ENCODE peak calls at places on chromosomes 13 and 19, in six cellular contexts. T, R, L, F, S and N are unnamed samples.
A peak's percentile ranks its signal among the peaks of the same experiment; 100 is the strongest.

GRCh38 chr19:3276341-3276799 is 51.9 kb downstream of the CELF5 start:
- DNase-seq in L (peak; percentile 77), S (no peak), F (no peak), T (no peak), R (no peak), N (no peak)

GRCh38 chr13:47326061-47326460 is 429.2 kb upstream of the HTR2A start:
- DNase-seq in L (no peak), F (peak; percentile 40), S (no peak), R (no peak), T (no peak), N (no peak)

GRCh38 chr19:10007366-10007765 is 2.9 kb downstream of the COL5A3 start:
- DNase-seq in F (peak; percentile 6), L (no peak), S (peak; percentile 76), R (no peak), T (no peak), N (no peak)

GRCh38 chr19:3520166-3521103 is 14.3 kb downstream of the FZR1 start:
- DNase-seq in F (no peak), T (no peak), R (no peak), L (peak; percentile 85), S (no peak), N (no peak)

GRCh38 chr19:53519431-53519830 is 18.5 kb upstream of the ZNF331 start:
- DNase-seq in R (no peak), F (no peak), L (no peak), S (no peak), T (no peak), N (no peak)

GRCh38 chr19:37095859-37096258 is 17.6 kb downstream of the ZNF420 start:
- DNase-seq in R (no peak), F (peak; percentile 8), T (no peak), L (no peak), S (no peak), N (no peak)

GRCh38 chr13:33446821-33447481 is 161.4 kb upstream of the STARD13 start:
- DNase-seq in S (no peak), T (no peak), L (no peak), R (no peak), F (no peak), N (no peak)

GRCh38 chr19:7926021-7926726 is at the start of gene CTXN1:
- DNase-seq in F (peak; percentile 40), T (peak; percentile 84), S (peak; percentile 82), R (no peak), L (peak; percentile 91), N (no peak)

GRCh38 chr19:55703790-55704215 is 28.8 kb downstream of the EPN1 start:
- DNase-seq in T (peak; percentile 65), R (no peak), F (peak; percentile 6), L (peak; percentile 71), S (no peak), N (no peak)

GRCh38 chr13:45966715-45967114 is 85.8 kb downstream of the ZC3H13 start:
- DNase-seq in T (no peak), L (no peak), R (no peak), F (no peak), S (no peak), N (no peak)

GRCh38 chr19:39038098-39038497 is 5.7 kb upstream of the FBXO27 start:
- DNase-seq in T (no peak), F (peak; percentile 35), S (no peak), L (peak; percentile 63), R (no peak), N (no peak)

GRCh38 chr13:27177852-27178251 is 6.2 kb upstream of the USP12 start:
- DNase-seq in F (no peak), T (no peak), R (no peak), L (no peak), S (no peak), N (no peak)

GRCh38 chr19:5514001-5514400 is 53.8 kb downstream of the TINCR start:
- DNase-seq in L (no peak), S (no peak), T (no peak), R (no peak), F (no peak), N (no peak)

GRCh38 chr19:55431183-55431582 is 11.9 kb downstream of the SHISA7 start:
- DNase-seq in L (no peak), S (no peak), F (no peak), R (no peak), T (no peak), N (no peak)

GRCh38 chr19:58558623-58559274 is 338 bp upstream of the UBE2M start:
- DNase-seq in T (peak; percentile 99), S (peak; percentile 100), R (peak; percentile 92), L (peak; percentile 100), F (peak; percentile 96), N (peak; percentile 94)

GRCh38 chr13:113916330-113916815 is 52.5 kb upstream of the GAS6 start:
- DNase-seq in R (no peak), T (no peak), S (no peak), L (no peak), F (no peak), N (no peak)

GRCh38 chr19:44657211-44657921 is 13.7 kb downstream of the PVR start:
- DNase-seq in L (peak; percentile 85), S (peak; percentile 81), T (peak; percentile 70), F (peak; percentile 45), R (no peak), N (peak; percentile 42)

GRCh38 chr19:3606174-3606689 is 443 bp downstream of the TBXA2R start:
- DNase-seq in R (no peak), T (peak; percentile 85), F (no peak), L (no peak), S (no peak), N (no peak)

GRCh38 chr19:18023596-18024212 is 15.7 kb downstream of the ARRDC2 start:
- DNase-seq in T (peak; percentile 94), F (no peak), S (peak; percentile 94), R (peak; percentile 84), L (no peak), N (no peak)

GRCh38 chr19:347946-348861 is 3.6 kb upstream of the MIER2 start:
- DNase-seq in T (no peak), S (no peak), F (peak; percentile 15), L (no peak), R (no peak), N (no peak)

GRCh38 chr19:13055213-13056051 is 47.2 kb downstream of the LYL1 start:
- DNase-seq in R (peak; percentile 50), S (peak; percentile 88), F (peak; percentile 97), T (peak; percentile 95), L (peak; percentile 69), N (peak; percentile 55)

GRCh38 chr19:19527371-19527656 is 1.4 kb upstream of the YJEFN3 start:
- DNase-seq in L (no peak), S (no peak), F (no peak), T (no peak), R (no peak), N (no peak)

GRCh38 chr13:46866150-46866549 is 30.7 kb downstream of the HTR2A start:
- DNase-seq in T (no peak), R (no peak), L (peak; percentile 89), S (no peak), F (peak; percentile 21), N (no peak)

DNA sequence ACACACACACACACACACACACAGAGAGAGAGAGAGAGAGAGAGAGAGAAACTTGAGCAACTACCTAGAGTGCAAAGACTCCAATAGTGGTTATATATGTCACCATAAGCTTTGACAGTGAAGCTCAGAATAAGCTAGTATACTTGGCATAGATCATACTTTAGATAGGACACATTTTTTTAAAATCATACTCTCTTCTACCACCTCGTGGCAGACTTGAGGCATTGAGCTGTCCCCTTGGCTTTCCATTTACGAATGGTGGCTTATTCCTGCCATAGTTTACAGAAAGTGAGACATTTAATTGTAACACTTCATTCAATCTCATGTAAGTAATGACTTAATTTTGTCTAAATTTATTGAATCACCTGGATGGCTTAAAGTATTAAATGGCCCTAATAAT is 108.2 kb downstream of the EDNRB start:
- DNase-seq in T (no peak), F (peak; percentile 12), L (no peak), R (no peak), S (no peak), N (no peak)
- TF ChIP-seq CTCF in T (peak; percentile 17), F (peak; percentile 59), L (peak; percentile 66), R (no peak), S (peak; percentile 22), N (no peak)

DNA sequence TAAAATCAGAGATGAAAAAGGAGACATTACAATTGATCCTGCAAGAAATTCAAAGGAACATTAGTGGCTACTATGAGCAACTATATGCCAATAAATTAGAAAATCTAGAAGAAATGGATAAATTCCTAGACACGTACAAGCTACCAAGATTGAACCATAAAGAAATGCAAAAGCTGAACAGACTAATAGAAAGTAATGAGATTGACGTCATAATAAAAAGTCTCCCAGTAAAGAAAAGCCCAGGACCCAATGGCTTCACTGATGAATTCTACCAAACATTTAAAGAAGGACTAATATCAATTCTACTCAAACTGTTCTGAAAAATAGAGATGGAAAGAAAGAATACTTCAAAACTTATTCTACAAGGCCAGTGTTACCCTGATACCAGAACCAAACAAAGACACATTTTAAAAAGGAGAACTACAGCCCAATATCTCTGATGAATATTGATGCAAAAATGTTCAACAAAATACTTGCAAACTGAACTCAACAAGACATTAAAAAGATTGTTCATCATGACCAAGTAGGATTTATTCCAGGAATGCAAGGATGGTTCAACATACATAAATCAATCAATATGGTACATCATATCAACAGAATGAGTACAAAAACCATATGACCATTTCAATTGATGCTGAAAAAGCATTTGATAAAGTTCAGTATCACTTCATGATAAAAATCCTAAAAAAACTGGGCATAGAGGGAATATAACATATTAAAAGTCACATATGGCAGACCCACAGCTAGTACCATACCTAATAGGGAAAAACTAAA is 35.8 kb downstream of the UQCRFS1 start:
- DNase-seq in T (no peak), F (no peak), R (no peak), L (no peak), S (no peak), N (no peak)
- H3K4me1 ChIP-seq in T (no peaks in the 10 kb centered on the region), F (no peaks in the 10 kb centered on the region), R (no peaks in the 10 kb centered on the region), L (no peaks in the 10 kb centered on the region), S (no peaks in the 10 kb centered on the region), N (no peaks in the 10 kb centered on the region)

DNA sequence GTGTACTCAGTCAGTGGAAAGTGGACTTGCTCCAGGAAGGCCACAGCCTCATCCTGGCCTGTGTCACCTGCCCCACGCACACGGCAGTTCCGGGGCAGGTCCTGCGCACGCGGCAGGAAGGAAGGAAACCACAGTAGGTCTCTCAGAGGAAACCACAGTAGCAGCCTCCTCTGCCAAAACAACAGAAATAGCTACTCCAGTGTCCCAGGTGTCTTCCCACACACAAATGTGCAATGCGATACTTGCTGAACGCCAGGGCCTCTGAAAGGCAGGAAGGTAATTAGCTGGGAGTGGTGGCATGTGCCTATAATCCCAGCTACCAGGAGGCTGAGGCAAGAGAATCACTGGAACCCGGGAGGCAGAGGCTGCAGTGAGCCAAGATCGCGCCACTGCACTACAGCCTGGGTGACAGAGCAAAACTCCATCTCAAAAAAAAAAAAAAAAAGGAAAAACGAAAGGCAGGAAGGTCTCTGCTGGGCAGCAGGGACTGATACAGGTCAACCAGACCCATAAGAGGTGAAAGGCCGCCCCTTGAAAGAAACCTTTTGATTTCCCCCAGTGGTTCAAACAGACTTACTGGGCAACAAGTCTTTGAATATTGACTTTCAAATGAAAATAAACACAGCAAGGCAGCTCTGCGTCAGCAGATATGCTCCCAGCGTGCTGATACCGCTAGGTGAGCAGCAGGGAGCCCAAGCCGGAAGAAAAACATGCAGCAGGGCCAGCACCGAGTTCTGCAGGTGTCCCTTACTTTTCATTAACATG is 49.5 kb downstream of the CRYL1 start:
- DNase-seq in T (no peak), S (no peak), L (no peak), F (peak; percentile 35), R (no peak), N (no peak)
- H3K4me3 ChIP-seq in T (no peak overlapping the region), S (no peak overlapping the region), L (no peak overlapping the region), F (no peak overlapping the region), R (no peak overlapping the region), N (no peak overlapping the region)

DNA sequence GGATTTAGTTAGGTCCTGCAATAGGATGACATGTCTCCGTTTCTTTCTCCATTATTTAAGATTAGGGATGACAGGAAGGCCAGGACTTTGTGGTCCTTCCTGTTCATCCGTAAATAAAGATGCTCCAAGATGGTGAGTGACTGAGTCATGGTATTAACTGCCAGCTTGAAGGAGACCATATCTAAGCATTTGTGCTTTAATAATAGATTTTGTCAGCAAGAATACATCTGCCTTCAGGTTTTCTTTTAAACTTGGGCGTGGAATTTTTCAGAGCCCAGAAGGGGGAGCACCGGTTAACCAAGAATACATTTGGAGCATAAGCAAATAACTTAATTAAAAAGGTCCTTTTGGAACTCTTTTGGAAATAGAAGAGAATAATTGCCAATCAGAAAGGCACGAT is 68.2 kb downstream of the ARHGAP35 start:
- DNase-seq in L (no peak), R (no peak), S (no peak), F (no peak), T (no peak), N (no peak)
- TF ChIP-seq CTCF in L (peak; percentile 22), R (no peak), S (no peak), F (peak; percentile 35), T (no peak), N (no peak)